ENCODE peak calls at places on chromosomes 5 and 9, in nine cellular contexts. D is bronchial epithelial cell, N is HFFc6, Z is mesothelial cell of epicardium, O is stomach, S is sigmoid colon, F is AG09319, L is fibroblast of villous mesenchyme, J is gastrocnemius medialis. I is an unnamed sample.
A peak's percentile ranks its signal among the peaks of the same experiment; 100 is the strongest.

GRCh38 chr9:108709126-108709525 is 146.7 kb downstream of the ACTL7B start:
- DNase-seq in L (no peak), O (no peak), N (no peak), S (no peak), D (no peak), Z (no peak), J (no peak), F (no peak), I (no peak)

GRCh38 chr5:79235222-79235577 is 731 bp upstream of the JMY start:
- DNase-seq in Z (no peak), N (no peak), D (peak; percentile 20), J (no peak), F (peak; percentile 62), L (peak; percentile 80), S (no peak), O (no peak), I (no peak)

GRCh38 chr5:123951204-123951977 is 439.4 kb downstream of the CSNK1G3 start:
- DNase-seq in L (peak; percentile 90), N (peak; percentile 92), F (peak; percentile 89), S (no peak), J (no peak), D (peak; percentile 97), Z (no peak), O (no peak), I (no peak)

GRCh38 chr9:114558027-114558675 is 29.4 kb upstream of the ATP6V1G1 start:
- DNase-seq in S (no peak), F (no peak), N (no peak), J (no peak), L (peak; percentile 40), O (no peak), Z (no peak), D (no peak), I (no peak)

GRCh38 chr9:37753489-37754190 is at the start of gene TRMT10B:
- DNase-seq in O (peak; percentile 62), S (peak; percentile 75), D (peak; percentile 66), J (peak; percentile 42), Z (peak; percentile 75), N (peak; percentile 19), F (peak; percentile 20), L (peak; percentile 72), I (peak; percentile 62)

GRCh38 chr5:176573564-176574296 is 24.6 kb downstream of the CDHR2 start:
- DNase-seq in Z (peak; percentile 78), S (peak; percentile 73), F (peak; percentile 11), O (peak; percentile 71), D (no peak), L (peak; percentile 50), J (peak; percentile 36), N (peak; percentile 5), I (peak; percentile 75)

GRCh38 chr5:56737002-56737621 is 78.2 kb upstream of the MAP3K1 start:
- DNase-seq in J (no peak), L (peak; percentile 90), O (no peak), N (peak; percentile 25), S (no peak), F (no peak), D (peak; percentile 44), Z (no peak), I (no peak)

GRCh38 chr9:132947751-132948150 is 3.3 kb upstream of the TSC1 start:
- DNase-seq in L (no peak), J (no peak), S (no peak), F (no peak), N (no peak), Z (no peak), D (no peak), O (no peak), I (no peak)

GRCh38 chr5:5418764-5419163 is 3.7 kb upstream of the ICE1 start:
- DNase-seq in N (no peak), J (no peak), S (no peak), D (no peak), Z (no peak), L (no peak), F (no peak), O (no peak), I (no peak)

GRCh38 chr9:113589890-113590289 is 126.4 kb downstream of the RGS3 start:
- DNase-seq in O (no peak), D (peak; percentile 52), J (no peak), L (peak; percentile 51), S (peak; percentile 26), Z (no peak), F (no peak), N (peak; percentile 69), I (no peak)

GRCh38 chr5:83197326-83197725 is 120.0 kb downstream of the XRCC4 start:
- DNase-seq in J (no peak), L (no peak), S (no peak), O (no peak), N (no peak), F (no peak), D (no peak), Z (no peak), I (no peak)

GRCh38 chr9:136014147-136014927 is 53.2 kb upstream of the UBAC1 start:
- DNase-seq in N (no peak), Z (no peak), J (peak; percentile 0), L (no peak), O (no peak), D (no peak), F (no peak), S (peak; percentile 53), I (peak; percentile 5)

DNA sequence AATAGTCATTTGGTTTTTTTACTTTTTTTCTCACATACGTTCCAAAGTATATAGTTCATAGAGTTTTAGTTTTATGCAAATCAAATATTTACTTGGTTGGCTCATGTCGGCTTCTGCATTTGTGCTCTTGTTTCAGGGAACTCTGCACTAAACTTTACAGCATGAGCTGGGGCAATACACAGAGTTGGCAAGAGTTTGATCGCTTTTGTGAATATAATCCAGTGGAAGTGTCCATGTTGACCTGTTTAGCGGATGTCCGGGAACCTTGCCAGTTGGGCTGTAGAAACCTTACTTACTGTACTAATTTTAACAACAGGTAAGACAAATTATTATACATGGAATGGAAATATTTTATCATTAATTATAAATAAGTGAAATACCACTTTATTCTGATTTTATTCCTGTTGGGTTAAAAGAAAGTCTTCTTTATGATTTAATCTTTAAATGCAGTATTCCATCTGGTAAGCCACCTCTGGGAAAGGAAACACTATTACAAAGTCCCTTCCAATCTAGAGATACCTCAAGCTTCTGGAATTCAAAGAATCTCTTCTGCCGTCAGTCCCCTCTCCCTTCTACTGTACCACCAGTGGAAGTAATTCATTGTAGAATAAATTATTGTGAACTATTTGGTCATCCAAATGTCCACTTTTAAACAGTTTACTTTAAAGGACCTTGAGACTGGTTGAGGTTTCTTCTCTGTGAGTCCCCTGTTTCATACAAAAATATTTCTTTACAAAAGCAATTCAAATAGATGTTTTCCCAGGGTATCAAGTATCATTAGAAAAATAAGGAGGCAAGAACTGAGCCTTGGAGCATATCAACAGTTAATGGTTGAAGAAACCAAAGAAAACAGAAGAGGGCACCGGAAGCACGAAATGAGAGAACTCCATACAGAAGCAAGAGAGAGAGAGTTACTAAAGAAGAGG is 45.2 kb upstream of the GLIPR2 start:
- DNase-seq in N (peak; percentile 55), S (no peak), O (peak; percentile 57), J (no peak), Z (no peak), L (peak; percentile 37), F (peak; percentile 36), D (peak; percentile 38), I (no peak)
- TF ChIP-seq CTCF in N (no peak), S (no peak), O (no peak), J (no peak), Z (no peak), L (no peak), F (no peak), D (no peak), I (no peak)

DNA sequence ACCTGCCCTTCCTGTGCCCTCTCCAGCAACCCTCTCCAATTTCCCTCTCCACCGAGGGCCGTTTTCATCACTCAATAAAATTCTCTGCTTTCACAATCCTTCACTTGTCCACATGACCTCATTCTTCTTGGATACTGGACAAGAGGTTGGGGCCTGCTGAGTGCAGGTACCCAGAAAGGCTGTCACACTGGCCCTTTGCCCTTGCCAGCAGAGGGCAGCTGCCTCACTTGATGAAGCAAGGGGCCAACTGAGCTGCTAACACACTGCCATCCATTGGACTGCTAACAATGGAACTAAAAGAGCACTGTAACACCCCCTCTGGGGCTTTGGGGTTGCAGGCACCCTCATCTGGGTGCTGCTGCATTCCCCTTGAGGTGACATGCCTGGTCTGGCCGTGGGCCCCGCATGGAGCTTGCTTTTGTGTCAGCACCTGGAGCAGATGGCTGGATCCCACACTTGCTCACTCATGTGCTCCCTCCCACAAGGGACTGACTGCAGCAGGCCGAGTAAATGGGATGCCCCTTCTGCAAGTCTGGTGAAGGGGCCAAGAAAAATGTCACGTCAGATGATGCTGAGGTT is 308.1 kb upstream of the ADCY2 start:
- DNase-seq in S (no peak), O (no peak), J (no peak), N (no peak), L (no peak), F (no peak), D (no peak), Z (no peak), I (no peak)
- TF ChIP-seq CTCF in S (no peak), O (no peak), J (no peak), N (no peak), L (no peak), F (no peak), D (peak; percentile 29), Z (no peak), I (no peak)

GRCh38 chr5:22708770-22709328 is 144.3 kb downstream of the CDH12 start:
- DNase-seq in F (no peak), S (no peak), D (no peak), O (no peak), N (no peak), Z (no peak), J (no peak), L (no peak), I (no peak)
- TF ChIP-seq CTCF in F (no peak), S (no peak), D (no peak), O (no peak), N (no peak), Z (no peak), J (no peak), L (no peak), I (no peak)

DNA sequence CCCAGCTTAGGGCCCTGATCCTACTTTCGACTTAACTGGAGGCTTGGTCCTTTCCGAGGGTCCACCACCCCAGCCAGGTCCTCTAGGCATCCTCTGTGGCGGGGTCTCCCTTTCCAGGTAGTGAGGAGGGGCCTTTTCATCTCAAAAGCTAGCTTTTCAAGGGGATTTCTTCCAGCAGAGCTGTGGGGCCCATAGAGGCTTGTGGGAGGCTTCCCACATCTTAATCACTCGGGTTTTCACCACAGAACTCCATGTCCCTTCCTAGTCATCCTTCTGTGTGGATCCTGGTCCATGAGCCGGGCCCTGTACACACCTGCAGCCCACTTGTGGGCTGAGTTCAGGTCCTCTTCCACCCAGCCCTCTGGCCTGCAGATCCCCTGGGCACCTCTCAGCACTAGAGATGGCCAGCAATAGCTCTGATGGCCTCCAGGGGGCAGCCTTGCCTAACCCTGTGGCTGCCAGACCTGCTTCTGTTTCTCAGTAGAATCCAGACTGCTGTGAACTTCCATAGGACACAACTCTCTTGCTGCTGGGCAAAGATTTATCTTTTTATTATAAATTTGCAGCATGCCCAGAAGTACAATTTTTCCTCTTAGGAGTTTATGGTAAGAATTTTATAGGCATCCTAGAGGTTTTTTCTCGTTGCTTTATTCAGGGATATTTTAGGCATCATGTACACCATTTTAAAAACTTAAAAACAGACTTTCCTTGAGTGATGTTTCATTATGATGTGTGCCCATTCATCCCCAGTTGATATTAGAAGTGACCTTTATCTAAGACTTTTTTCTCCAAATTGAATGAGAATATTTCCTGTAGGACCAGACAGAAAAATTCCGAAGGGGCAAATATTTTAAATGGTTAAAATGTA is 208.9 kb downstream of the TRIO start:
- DNase-seq in L (peak; percentile 67), O (peak; percentile 67), S (peak; percentile 82), Z (peak; percentile 62), J (peak; percentile 19), D (peak; percentile 54), F (peak; percentile 35), N (peak; percentile 53), I (peak; percentile 52)
- TF ChIP-seq CTCF in L (peak; percentile 99), O (peak; percentile 92), S (peak; percentile 43), Z (peak; percentile 82), J (peak; percentile 79), D (peak; percentile 94), F (peak; percentile 99), N (peak; percentile 96), I (peak; percentile 87)